ENCODE peak calls at places on chromosomes 7 and 10, in nine cellular contexts. M, C, H, E, P, W, D, B and S are unnamed samples.

GRCh38 chr7:38222481-38223096 is 44.5 kb downstream of the STARD3NL start:
- DNase-seq in M (no peak), C (peak), H (no peak), E (peak), P (peak), W (peak), D (peak), B (no peak), S (no peak)

GRCh38 chr7:3916146-3916545 is 615.1 kb downstream of the SDK1 start:
- DNase-seq in M (no peak), C (peak), H (no peak), E (no peak), P (peak), W (peak), D (peak), B (no peak), S (no peak)

GRCh38 chr10:79387974-79388850 is 40.9 kb downstream of the PPIF start:
- DNase-seq in M (no peak), C (no peak), H (no peak), E (no peak), P (no peak), W (peak), D (no peak), B (no peak), S (no peak)

GRCh38 chr7:55100962-55101327 is 82.1 kb downstream of the EGFR start:
- DNase-seq in M (no peak), C (no peak), H (no peak), E (no peak), P (no peak), W (no peak), D (no peak), B (no peak), S (no peak)

GRCh38 chr10:97718178-97718577 is 4.6 kb downstream of the MARVELD1 start:
- DNase-seq in M (no peak), C (no peak), H (no peak), E (peak), P (no peak), W (no peak), D (no peak), B (no peak), S (no peak)

GRCh38 chr10:6178581-6178980 is 24.2 kb upstream of the PFKFB3 start:
- DNase-seq in M (peak), C (no peak), H (no peak), E (no peak), P (no peak), W (no peak), D (no peak), B (no peak), S (no peak)

GRCh38 chr10:17059197-17059688 is 70.4 kb downstream of the CUBN start:
- DNase-seq in M (no peak), C (peak), H (no peak), E (no peak), P (peak), W (peak), D (peak), B (peak), S (peak)

GRCh38 chr10:117553815-117554172 is 11.2 kb downstream of the EMX2 start:
- DNase-seq in M (no peak), C (no peak), H (no peak), E (no peak), P (no peak), W (no peak), D (no peak), B (no peak), S (no peak)

GRCh38 chr10:114304566-114305421 is 65.7 kb downstream of the VWA2 start:
- DNase-seq in M (peak), C (peak), H (peak), E (peak), P (peak), W (peak), D (no peak), B (no peak), S (no peak)

GRCh38 chr10:68330852-68331454 is 911 bp upstream of the HNRNPH3 start:
- DNase-seq in M (no peak), C (no peak), H (peak), E (peak), P (peak), W (peak), D (no peak), B (no peak), S (no peak)

GRCh38 chr10:122225324-122225723 is 45.8 kb upstream of the BTBD16 start:
- DNase-seq in M (no peak), C (no peak), H (no peak), E (no peak), P (no peak), W (no peak), D (no peak), B (no peak), S (no peak)

GRCh38 chr7:128743112-128743772 is 4.1 kb downstream of the CALU start:
- DNase-seq in M (no peak), C (peak), H (no peak), E (no peak), P (peak), W (peak), D (peak), B (no peak), S (no peak)